ENCODE peak calls at places on chromosomes 4 and X, in seven cellular contexts. Q is NB4, T is body of pancreas, V is A549, X is right lobe of liver, U is esophagus squamous epithelium, Z is IMR-90. A is an unnamed sample.

GRCh38 chrX:629230-630006 is 1.2 kb upstream of the SHOX start:
- DNase-seq in Q (no peak), T (no peak), V (no peak), X (peak), U (no peak), Z (no peak), A (no peak)

GRCh38 chrX:106177106-106177981 is 9.2 kb downstream of the PWWP3B start:
- DNase-seq in Q (no peak), T (peak), V (no peak), X (peak), U (no peak), Z (no peak), A (no peak)

GRCh38 chrX:24341795-24342194 is 18.6 kb upstream of the SUPT20HL1 start:
- DNase-seq in Q (no peak), T (no peak), V (no peak), X (no peak), U (no peak), Z (peak), A (no peak)

GRCh38 chr4:80202190-80202711 is 4.9 kb downstream of the PRDM8 start:
- DNase-seq in Q (peak), T (peak), V (peak), X (peak), U (peak), Z (peak), A (peak)

GRCh38 chrX:13074297-13075262 is 30.2 kb upstream of the FAM9C start:
- DNase-seq in Q (no peak), T (no peak), V (no peak), X (no peak), U (no peak), Z (no peak), A (no peak)

GRCh38 chrX:76454456-76454927 is 27.0 kb downstream of the MAGEE1 start:
- DNase-seq in Q (peak), T (no peak), V (peak), X (no peak), U (no peak), Z (peak), A (no peak)

GRCh38 chr4:57078685-57079521 is 31.3 kb downstream of the IGFBP7 start:
- DNase-seq in Q (no peak), T (peak), V (peak), X (no peak), U (no peak), Z (no peak), A (no peak)

GRCh38 chr4:176238819-176239218 is 30.2 kb downstream of the ASB5 start:
- DNase-seq in Q (no peak), T (no peak), V (no peak), X (no peak), U (no peak), Z (peak), A (no peak)

GRCh38 chr4:8006471-8006870 is 66.8 kb upstream of the AFAP1 start:
- DNase-seq in Q (no peak), T (no peak), V (no peak), X (no peak), U (no peak), Z (no peak), A (no peak)

GRCh38 chrX:112368371-112368770 is 285.8 kb upstream of the TRPC5 start:
- DNase-seq in Q (peak), T (no peak), V (no peak), X (no peak), U (no peak), Z (no peak), A (no peak)

GRCh38 chrX:118878977-118879376 is 55.4 kb downstream of the ZCCHC12 start:
- DNase-seq in Q (no peak), T (no peak), V (no peak), X (no peak), U (no peak), Z (no peak), A (no peak)

GRCh38 chrX:48831909-48832291 is 3.5 kb downstream of the PCSK1N start:
- DNase-seq in Q (no peak), T (no peak), V (no peak), X (no peak), U (no peak), Z (no peak), A (no peak)

GRCh38 chr4:81031389-81032173 is 1.1 kb downstream of the BMP3 start:
- DNase-seq in Q (no peak), T (no peak), V (no peak), X (no peak), U (no peak), Z (no peak), A (no peak)

GRCh38 chr4:5429747-5430146 is 278.6 kb downstream of the EVC2 start:
- DNase-seq in Q (no peak), T (no peak), V (no peak), X (no peak), U (no peak), Z (no peak), A (no peak)

GRCh38 chr4:173189117-173189693 is 20.6 kb downstream of the GALNT7 start:
- DNase-seq in Q (no peak), T (no peak), V (no peak), X (no peak), U (no peak), Z (peak), A (no peak)

GRCh38 chr4:6095023-6095817 is 77.0 kb upstream of the C4orf50 start:
- DNase-seq in Q (peak), T (no peak), V (peak), X (no peak), U (no peak), Z (peak), A (peak)

GRCh38 chr4:8285143-8285975 is 15.8 kb downstream of the HTRA3 start:
- DNase-seq in Q (no peak), T (no peak), V (no peak), X (no peak), U (no peak), Z (no peak), A (peak)

GRCh38 chr4:45640281-45640680 is 483.6 kb downstream of the GABRG1 start:
- DNase-seq in Q (no peak), T (no peak), V (no peak), X (no peak), U (no peak), Z (no peak), A (no peak)

GRCh38 chr4:65550500-65550899 is 119.8 kb downstream of the EPHA5 start:
- DNase-seq in Q (no peak), T (no peak), V (no peak), X (no peak), U (no peak), Z (no peak), A (no peak)

GRCh38 chrX:38646129-38646528 is 84.8 kb downstream of the TSPAN7 start:
- DNase-seq in Q (no peak), T (no peak), V (no peak), X (no peak), U (no peak), Z (no peak), A (no peak)

GRCh38 chrX:149495573-149496071 is 9.5 kb downstream of the IDS start:
- DNase-seq in Q (no peak), T (no peak), V (peak), X (no peak), U (no peak), Z (peak), A (no peak)

GRCh38 chrX:71930298-71930697 is 19.7 kb downstream of the NHSL2 start:
- DNase-seq in Q (no peak), T (no peak), V (no peak), X (no peak), U (no peak), Z (no peak), A (no peak)

GRCh38 chrX:42119076-42119475 is 195.7 kb upstream of the CASK start:
- DNase-seq in Q (peak), T (no peak), V (peak), X (no peak), U (no peak), Z (peak), A (no peak)

GRCh38 chr4:92333056-92333455 is 29.3 kb downstream of the GRID2 start:
- DNase-seq in Q (no peak), T (no peak), V (no peak), X (no peak), U (no peak), Z (no peak), A (no peak)

GRCh38 chr4:134018845-134019244 is 182.7 kb downstream of the PABPC4L start:
- DNase-seq in Q (no peak), T (no peak), V (no peak), X (no peak), U (no peak), Z (peak), A (no peak)

GRCh38 chrX:17415242-17415815 is 40.3 kb downstream of the NHS start:
- DNase-seq in Q (no peak), T (no peak), V (no peak), X (no peak), U (no peak), Z (no peak), A (no peak)

GRCh38 chr4:110902500-110902899 is 279.6 kb upstream of the PITX2 start:
- DNase-seq in Q (no peak), T (no peak), V (no peak), X (no peak), U (no peak), Z (peak), A (no peak)

GRCh38 chr4:79865253-79865652 is 207.8 kb downstream of the ANTXR2 start:
- DNase-seq in Q (no peak), T (no peak), V (no peak), X (no peak), U (no peak), Z (peak), A (no peak)

GRCh38 chr4:144645621-144646522 is at the start of gene HHIP:
- DNase-seq in Q (no peak), T (peak), V (peak), X (peak), U (no peak), Z (peak), A (peak)

GRCh38 chr4:52665592-52665991 is 6.5 kb upstream of the USP46 start:
- DNase-seq in Q (peak), T (no peak), V (peak), X (no peak), U (no peak), Z (no peak), A (no peak)

GRCh38 chrX:136055651-136056221 is 70.5 kb downstream of the SLC9A6 start:
- DNase-seq in Q (no peak), T (no peak), V (no peak), X (no peak), U (no peak), Z (peak), A (peak)

GRCh38 chr4:46894841-46895240 is 14.2 kb downstream of the COX7B2 start:
- DNase-seq in Q (peak), T (peak), V (no peak), X (no peak), U (no peak), Z (no peak), A (no peak)

GRCh38 chrX:12360389-12360788 is 222.1 kb downstream of the FRMPD4 start:
- DNase-seq in Q (no peak), T (no peak), V (peak), X (no peak), U (no peak), Z (peak), A (no peak)

DNA sequence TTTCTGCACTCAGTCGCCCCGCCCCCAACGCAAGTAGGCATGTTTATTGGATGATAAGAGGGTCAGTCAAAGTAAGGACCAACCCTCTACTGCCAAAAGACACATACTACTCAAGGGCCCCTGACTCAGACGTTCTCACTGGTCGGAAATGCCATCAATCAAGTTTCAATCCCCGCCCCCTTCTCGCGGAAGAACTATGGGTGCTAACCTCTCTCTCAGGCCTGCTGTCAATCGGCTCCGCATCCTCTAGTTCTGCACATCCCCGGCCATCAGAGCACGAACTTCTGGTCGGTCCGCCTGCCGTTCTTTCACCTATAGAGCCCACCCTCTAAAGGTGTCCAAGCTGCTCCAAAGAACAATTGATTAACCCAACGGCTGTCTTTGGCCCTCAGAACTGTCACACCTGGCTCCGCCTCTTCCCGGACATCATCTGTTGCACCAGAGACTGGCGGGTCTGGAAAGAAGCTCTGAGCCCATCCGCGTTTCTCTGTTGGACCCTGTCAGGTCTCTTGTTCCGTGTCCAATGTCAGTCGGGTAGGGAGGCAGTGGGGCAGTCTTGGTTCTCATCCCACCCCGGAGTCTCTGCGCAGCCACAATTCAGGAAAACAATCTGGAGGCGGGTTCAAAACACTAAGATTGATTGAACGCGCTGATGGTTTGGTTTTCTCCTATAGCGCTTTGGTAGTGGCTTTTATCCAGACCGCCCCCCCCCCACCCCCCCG is 15.2 kb downstream of the NDUFB11 start:
- DNase-seq in Q (peak), T (peak), V (peak), X (peak), U (peak), Z (peak), A (peak)
- TF ChIP-seq POLR2A in Q (peak), T (peak), V (peak), X (peak), U (no peak), Z (no peak), A (no peak)

GRCh38 chrX:78950157-78950556 is 5.0 kb downstream of the P2RY10 start:
- DNase-seq in Q (no peak), T (no peak), V (no peak), X (no peak), U (no peak), Z (no peak), A (no peak)

GRCh38 chrX:78945186-78945912 is at the start of gene P2RY10:
- DNase-seq in Q (peak), T (no peak), V (no peak), X (no peak), U (no peak), Z (no peak), A (no peak)

GRCh38 chrX:78946178-78946896 is 1.1 kb downstream of the P2RY10 start:
- DNase-seq in Q (no peak), T (no peak), V (no peak), X (no peak), U (no peak), Z (no peak), A (no peak)

GRCh38 chrX:78944351-78944750 is 840 bp upstream of the P2RY10 start:
- DNase-seq in Q (no peak), T (no peak), V (no peak), X (no peak), U (no peak), Z (no peak), A (no peak)
- TF ChIP-seq POLR2A in Q (no peak), T (no peak), V (no peak), X (no peak), U (no peak), Z (no peak), A (no peak)

GRCh38 chrX:77785746-77786548 is at the start of gene ATRX:
- DNase-seq in Q (peak), T (peak), V (peak), X (peak), U (peak), Z (peak), A (peak)
- TF ChIP-seq POLR2A in Q (peak), T (peak), V (peak), X (peak), U (no peak), Z (peak), A (no peak)

DNA sequence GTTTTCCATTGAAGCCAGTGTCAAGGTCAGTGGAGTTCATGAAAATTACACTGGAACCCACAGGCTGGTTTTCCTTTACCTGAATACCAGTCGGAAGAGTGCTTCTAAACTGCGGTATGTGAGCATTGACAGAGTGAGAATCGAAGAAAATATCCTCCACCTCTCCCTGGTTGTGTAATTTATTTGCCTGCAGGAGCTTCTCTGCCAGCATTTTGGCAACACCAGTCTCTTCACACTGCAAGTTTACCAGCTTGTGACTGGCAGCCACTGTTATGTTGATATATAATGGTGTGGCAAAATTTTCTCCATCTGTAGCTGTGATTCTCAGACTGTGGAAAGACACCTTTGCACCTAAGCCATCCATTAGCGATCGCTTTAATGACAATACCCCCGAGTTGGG is 16.1 kb downstream of the FAT1 start:
- DNase-seq in Q (no peak), T (no peak), V (no peak), X (no peak), U (no peak), Z (no peak), A (no peak)
- TF ChIP-seq POLR2A in Q (no peak), T (no peak), V (no peak), X (no peak), U (no peak), Z (no peak), A (no peak)

GRCh38 chr4:88592600-88593448 is 544 bp downstream of the HERC3 start:
- DNase-seq in Q (peak), T (peak), V (peak), X (peak), U (peak), Z (peak), A (peak)
- TF ChIP-seq POLR2A in Q (no peak), T (peak), V (no peak), X (peak), U (no peak), Z (no peak), A (peak)

GRCh38 chrX:154457491-154458115 is 478 bp upstream of the PLXNA3 start:
- DNase-seq in Q (peak), T (peak), V (no peak), X (no peak), U (no peak), Z (no peak), A (no peak)

GRCh38 chrX:154459843-154460242 is 1.8 kb downstream of the PLXNA3 start:
- DNase-seq in Q (peak), T (no peak), V (no peak), X (no peak), U (no peak), Z (no peak), A (no peak)

GRCh38 chrX:154460326-154460725 is 2.2 kb downstream of the PLXNA3 start:
- DNase-seq in Q (no peak), T (no peak), V (no peak), X (no peak), U (no peak), Z (no peak), A (no peak)

GRCh38 chrX:154458954-154459829 is 1.1 kb downstream of the PLXNA3 start:
- DNase-seq in Q (peak), T (no peak), V (no peak), X (no peak), U (no peak), Z (no peak), A (no peak)

GRCh38 chrX:154458116-154458953 is at the start of gene PLXNA3:
- DNase-seq in Q (peak), T (peak), V (no peak), X (no peak), U (no peak), Z (no peak), A (no peak)
- TF ChIP-seq POLR2A in Q (no peak), T (no peak), V (peak), X (peak), U (no peak), Z (peak), A (no peak)

GRCh38 chrX:153972368-153973126 is at the start of gene TMEM187:
- DNase-seq in Q (peak), T (peak), V (peak), X (peak), U (no peak), Z (peak), A (peak)
- TF ChIP-seq POLR2A in Q (peak), T (peak), V (no peak), X (peak), U (no peak), Z (peak), A (no peak)

DNA sequence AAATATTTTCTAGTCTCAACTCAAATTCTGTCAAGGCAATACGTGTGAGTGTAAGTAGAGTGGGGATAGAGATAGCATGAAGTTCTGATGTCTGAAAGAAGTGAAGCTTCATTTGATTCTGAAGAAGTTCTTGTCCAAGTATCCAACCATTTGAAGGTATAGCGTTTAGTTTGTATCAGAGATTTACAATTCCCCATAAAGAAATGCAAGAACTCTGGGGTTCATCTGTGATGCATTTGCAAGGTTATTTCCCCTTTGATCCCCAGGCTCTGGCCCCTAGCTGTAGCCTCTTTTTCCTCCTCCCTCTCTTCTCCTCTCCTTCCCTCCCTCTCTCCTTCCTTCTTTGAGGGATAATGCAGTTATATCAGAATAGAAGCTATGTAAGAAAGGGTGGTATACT is 7.8 kb downstream of the FGA start:
- DNase-seq in Q (no peak), T (no peak), V (no peak), X (no peak), U (no peak), Z (no peak), A (no peak)
- TF ChIP-seq POLR2A in Q (no peak), T (no peak), V (no peak), X (peak), U (no peak), Z (no peak), A (no peak)

DNA sequence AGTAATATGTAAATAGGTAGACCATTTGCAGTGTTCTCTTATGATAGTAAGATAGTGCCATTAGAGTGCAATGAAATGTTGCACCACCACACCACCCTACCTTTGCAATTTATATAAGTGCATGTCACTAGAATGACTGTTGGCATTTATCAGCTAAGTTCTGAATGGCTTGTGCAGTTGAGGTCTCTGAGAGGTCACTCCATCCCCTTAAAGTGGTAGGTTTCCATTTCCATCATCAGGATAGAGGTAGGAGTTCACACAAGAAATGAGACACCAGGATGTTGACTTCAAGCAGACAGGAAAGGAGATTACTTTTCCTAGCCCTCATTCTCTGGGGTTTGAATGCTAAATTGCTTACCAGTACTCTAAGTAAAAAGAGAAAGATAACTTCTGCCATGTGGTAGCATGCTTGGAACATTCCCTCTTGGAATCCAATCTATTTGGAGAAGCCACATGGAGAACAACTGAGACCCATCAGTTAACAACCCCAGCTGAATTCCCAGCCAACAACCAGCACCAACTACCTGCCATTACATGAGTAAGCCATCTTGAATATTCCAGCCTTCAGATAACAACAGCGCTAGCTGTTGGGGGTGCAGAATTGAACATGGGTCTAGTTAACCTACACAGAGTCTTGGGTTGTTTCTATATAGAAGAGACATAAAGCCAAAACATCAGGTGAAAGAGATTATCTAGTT is 6.7 kb upstream of the LRBA start:
- DNase-seq in Q (no peak), T (no peak), V (no peak), X (no peak), U (no peak), Z (no peak), A (no peak)
- TF ChIP-seq POLR2A in Q (no peak), T (no peak), V (no peak), X (no peak), U (no peak), Z (no peak), A (no peak)